ENCODE peak calls at places on chromosomes 5 and 9, in ten cellular contexts. N, O, M, J, D, S, L, B, H and R are unnamed samples.
A peak's percentile ranks its signal among the peaks of the same experiment; 100 is the strongest.

GRCh38 chr5:82259172-82259800 is 18.9 kb downstream of the RPS23 start:
- DNase-seq in L (peak; percentile 35), O (no peak), S (no peak), M (no peak), H (no peak), D (peak; percentile 56), B (no peak), N (no peak), J (no peak), R (peak; percentile 29)

GRCh38 chr9:123445981-123446610 is 90.1 kb downstream of the CRB2 start:
- DNase-seq in O (no peak), B (no peak), S (no peak), N (no peak), D (peak; percentile 70), H (no peak), L (no peak), J (no peak), M (no peak), R (peak; percentile 43)

GRCh38 chr5:1480217-1480616 is 35.0 kb upstream of the SLC6A3 start:
- DNase-seq in O (no peak), L (peak; percentile 63), B (no peak), S (no peak), N (peak; percentile 63), M (no peak), H (peak; percentile 74), D (no peak), J (no peak), R (peak; percentile 85)

GRCh38 chr5:127092690-127093089 is 19.4 kb upstream of the C5orf63 start:
- DNase-seq in B (no peak), S (no peak), H (no peak), O (no peak), N (no peak), M (no peak), D (peak; percentile 62), J (no peak), L (no peak), R (no peak)

GRCh38 chr5:56085205-56085604 is 90.4 kb upstream of the IL6ST start:
- DNase-seq in O (no peak), J (no peak), D (peak; percentile 44), S (no peak), N (no peak), M (no peak), B (no peak), H (no peak), L (no peak), R (no peak)

GRCh38 chr5:127885176-127885575 is 182.0 kb downstream of the CCDC192 start:
- DNase-seq in M (no peak), N (no peak), O (no peak), J (no peak), D (no peak), S (no peak), B (no peak), L (peak; percentile 90), H (no peak), R (no peak)

GRCh38 chr5:60687927-60688720 is 11.8 kb downstream of the DEPDC1B start:
- DNase-seq in O (no peak), M (no peak), S (no peak), D (peak; percentile 70), B (peak; percentile 85), H (no peak), L (peak; percentile 75), J (peak; percentile 65), N (no peak), R (peak; percentile 24)

GRCh38 chr5:168364738-168365550 is 73.5 kb downstream of the WWC1 start:
- DNase-seq in N (no peak), S (no peak), J (no peak), B (peak; percentile 35), M (peak; percentile 88), O (no peak), L (no peak), D (peak; percentile 42), H (no peak), R (no peak)

GRCh38 chr5:108251350-108251749 is 130.5 kb downstream of the FBXL17 start:
- DNase-seq in S (no peak), D (peak; percentile 61), M (no peak), H (no peak), O (no peak), L (no peak), J (no peak), N (no peak), B (no peak), R (no peak)

GRCh38 chr9:98182069-98182820 is 10.2 kb downstream of the CORO2A start:
- DNase-seq in N (no peak), B (no peak), L (no peak), J (no peak), D (peak; percentile 30), M (no peak), H (no peak), S (no peak), O (no peak), R (peak; percentile 71)

DNA sequence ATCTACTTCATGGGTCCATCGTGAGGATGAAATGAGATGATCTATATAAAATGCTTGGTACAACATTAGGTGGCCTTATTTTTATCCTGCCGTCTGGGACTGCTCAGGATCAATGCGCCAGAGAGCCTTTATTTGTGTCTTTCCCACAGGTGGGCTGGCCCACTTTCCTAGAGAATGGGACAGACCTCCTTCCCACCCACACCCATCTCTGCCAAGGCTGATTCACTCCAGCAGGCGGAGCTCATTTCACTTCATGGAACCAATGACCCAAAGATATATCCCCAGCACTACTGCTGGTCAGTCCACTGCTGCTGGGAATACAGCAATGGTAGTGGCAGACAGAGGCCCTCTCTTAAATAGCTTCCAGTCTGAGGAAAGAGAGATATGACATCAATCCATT is 35.7 kb downstream of the TGFBI start:
- DNase-seq in M (no peak), D (no peak), N (no peak), L (no peak), B (no peak), H (no peak), J (no peak), O (no peak), S (no peak), R (no peak)
- TF ChIP-seq CTCF in M (no peak), D (peak; percentile 24), N (peak; percentile 54), L (no peak), B (no peak), H (peak; percentile 20), J (peak; percentile 22), O (no peak), S (no peak), R (no peak)

DNA sequence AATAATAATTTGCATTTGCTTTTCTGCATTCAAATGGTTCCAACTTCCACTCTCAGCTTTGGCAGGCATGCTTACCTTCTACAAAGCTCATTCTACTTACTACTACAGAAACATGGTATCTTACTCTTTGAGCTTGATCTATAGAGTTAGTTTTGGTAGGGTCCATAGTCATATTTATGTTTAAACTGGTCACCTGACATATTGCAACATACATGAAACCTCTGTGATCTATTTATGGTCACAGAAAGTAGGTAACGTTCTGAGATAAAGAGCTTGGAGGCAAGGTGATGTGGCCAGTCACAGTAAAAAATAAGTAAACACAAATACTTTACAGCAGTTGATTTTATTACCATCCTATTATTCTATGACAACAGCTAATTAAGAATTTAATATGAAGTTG is 2.8 kb downstream of the NREP start:
- DNase-seq in D (no peak), B (peak; percentile 58), J (no peak), O (no peak), N (no peak), S (no peak), L (no peak), H (no peak), M (no peak), R (no peak)
- TF ChIP-seq CTCF in D (no peak), B (no peak), J (no peak), O (no peak), N (no peak), S (no peak), L (no peak), H (no peak), M (no peak), R (no peak)

GRCh38 chr9:132857031-132857430 is 21.1 kb downstream of the AK8 start:
- DNase-seq in S (peak; percentile 93), M (no peak), B (no peak), N (peak; percentile 43), J (no peak), D (peak; percentile 87), O (no peak), H (no peak), L (no peak), R (peak; percentile 12)

GRCh38 chr9:132855904-132856303 is 22.2 kb downstream of the AK8 start:
- DNase-seq in L (no peak), N (no peak), J (no peak), B (no peak), O (no peak), D (no peak), M (no peak), H (no peak), S (no peak), R (no peak)

GRCh38 chr9:132854832-132855231 is 23.3 kb downstream of the AK8 start:
- DNase-seq in B (no peak), D (no peak), M (no peak), S (no peak), O (no peak), J (no peak), N (no peak), H (no peak), L (no peak), R (no peak)

GRCh38 chr9:132858756-132859155 is 19.3 kb downstream of the AK8 start:
- DNase-seq in L (no peak), H (no peak), N (no peak), J (no peak), M (no peak), D (no peak), O (no peak), S (peak; percentile 74), B (no peak), R (no peak)

DNA sequence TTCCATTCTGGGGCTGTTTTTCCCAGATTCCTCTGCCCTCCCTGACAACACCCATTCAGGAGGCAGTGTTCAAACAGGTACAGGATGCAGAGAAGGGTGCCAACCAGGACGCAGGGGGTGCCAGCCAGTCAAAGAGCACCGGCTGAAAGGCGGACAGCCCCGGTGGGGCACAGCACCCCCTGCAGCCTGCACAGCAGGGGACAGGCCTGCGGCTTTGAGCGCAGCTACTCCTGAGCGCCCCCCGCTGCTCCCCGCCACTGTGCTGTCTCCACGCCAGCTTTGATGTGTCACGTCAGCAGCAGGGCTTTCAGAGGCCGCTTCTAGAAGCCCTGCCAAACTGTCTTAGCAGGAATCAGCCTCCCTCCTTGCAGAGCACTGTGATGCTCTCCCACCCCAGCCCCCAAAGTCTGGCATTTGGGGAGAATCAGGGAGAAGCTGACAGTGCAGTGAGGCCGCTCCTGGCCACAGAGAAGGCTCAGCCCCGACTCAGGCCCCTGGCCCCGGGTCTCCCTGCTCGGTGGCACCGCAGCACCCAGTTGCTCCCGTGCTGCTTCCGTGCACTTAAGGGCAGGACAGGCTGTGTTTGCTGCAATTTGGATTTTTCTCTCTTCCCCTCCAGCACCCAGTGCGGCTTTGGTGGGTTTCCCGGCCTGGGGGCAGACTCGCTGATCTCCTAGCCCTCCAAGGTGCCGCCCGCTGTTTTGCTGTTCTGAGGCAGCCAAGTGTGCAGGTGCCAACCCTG is 20.3 kb downstream of the AK8 start:
- DNase-seq in L (no peak), J (no peak), B (no peak), O (no peak), N (peak; percentile 39), M (no peak), S (peak; percentile 74), D (peak; percentile 39), H (no peak), R (peak; percentile 9)
- TF ChIP-seq CTCF in L (no peak), J (no peak), B (no peak), O (no peak), N (peak; percentile 27), M (no peak), S (no peak), D (peak; percentile 34), H (no peak), R (no peak)

DNA sequence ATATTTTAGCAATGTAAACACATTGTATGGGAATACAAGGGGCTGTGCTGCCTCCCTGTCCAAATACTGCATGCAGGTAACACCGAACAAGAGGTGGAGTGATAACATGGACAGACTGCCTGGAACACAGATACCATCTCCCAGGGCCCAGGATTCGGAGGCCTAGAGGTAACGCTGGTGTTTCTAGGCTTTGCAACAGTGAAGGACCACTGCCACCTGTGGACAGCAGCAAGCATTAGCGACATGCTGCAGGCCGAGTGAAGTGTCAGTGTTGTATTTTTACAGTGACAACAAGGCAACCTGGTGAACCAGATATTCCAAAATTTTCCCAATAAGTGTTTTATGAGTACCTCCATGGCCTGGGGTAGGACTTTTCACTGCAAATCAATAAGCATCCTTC is 379.2 kb downstream of the DMRT2 start:
- DNase-seq in S (no peak), L (peak; percentile 24), O (no peak), N (peak; percentile 16), H (peak; percentile 28), D (peak; percentile 1), M (no peak), B (peak; percentile 39), J (peak; percentile 15), R (peak; percentile 42)
- TF ChIP-seq CTCF in S (no peak), L (no peak), O (peak; percentile 63), N (peak; percentile 56), H (peak; percentile 60), D (no peak), M (no peak), B (peak; percentile 69), J (peak; percentile 26), R (peak; percentile 52)